ENCODE peak calls at places on chromosomes 11 and 22, in six cellular contexts. Y, A, D, X, C and R are unnamed samples.

GRCh38 chr11:68090706-68091105 is 30.5 kb downstream of the CHKA start:
- DNase-seq in Y (no peak), A (no peak), D (no peak), X (no peak), C (no peak), R (no peak)

GRCh38 chr11:9512370-9513019 is 51.7 kb downstream of the ZNF143 start:
- DNase-seq in Y (no peak), A (no peak), D (no peak), X (no peak), C (no peak), R (no peak)

GRCh38 chr11:132453411-132453810 is 1078.9 kb downstream of the OPCML start:
- DNase-seq in Y (no peak), A (no peak), D (no peak), X (no peak), C (no peak), R (no peak)

GRCh38 chr11:47264119-47264915 is 5.6 kb upstream of the MADD start:
- DNase-seq in Y (no peak), A (no peak), D (no peak), X (no peak), C (no peak), R (no peak)

GRCh38 chr11:112694244-112694643 is 267.0 kb upstream of the NCAM1 start:
- DNase-seq in Y (no peak), A (no peak), D (no peak), X (no peak), C (no peak), R (no peak)

GRCh38 chr22:19891350-19892248 is 36.9 kb upstream of the GNB1L start:
- DNase-seq in Y (no peak), A (no peak), D (no peak), X (no peak), C (peak; percentile 78), R (no peak)

GRCh38 chr11:78265326-78265725 is 76.6 kb downstream of the USP35 start:
- DNase-seq in Y (no peak), A (no peak), D (no peak), X (no peak), C (no peak), R (no peak)

GRCh38 chr11:63747006-63747405 is 21.6 kb downstream of the ZFTA start:
- DNase-seq in Y (no peak), A (no peak), D (no peak), X (no peak), C (no peak), R (peak; percentile 34)

GRCh38 chr22:28955817-28956216 is 72.4 kb downstream of the ZNRF3 start:
- DNase-seq in Y (no peak), A (no peak), D (no peak), X (no peak), C (no peak), R (no peak)

GRCh38 chr11:132909016-132909606 is 623.2 kb downstream of the OPCML start:
- DNase-seq in Y (no peak), A (no peak), D (no peak), X (no peak), C (no peak), R (no peak)

GRCh38 chr11:110261195-110262140 is 34.9 kb downstream of the RDX start:
- DNase-seq in Y (no peak), A (no peak), D (no peak), X (no peak), C (no peak), R (no peak)

GRCh38 chr22:39266398-39267030 is 21.7 kb upstream of the PDGFB start:
- DNase-seq in Y (no peak), A (no peak), D (no peak), X (no peak), C (no peak), R (no peak)

GRCh38 chr11:130849215-130849568 is 67.1 kb downstream of the SNX19 start:
- DNase-seq in Y (no peak), A (no peak), D (no peak), X (peak; percentile 85), C (no peak), R (peak; percentile 69)

GRCh38 chr11:3914807-3915206 is 59.3 kb downstream of the STIM1 start:
- DNase-seq in Y (no peak), A (no peak), D (no peak), X (no peak), C (no peak), R (no peak)

GRCh38 chr22:25358421-25359170 is 139.2 kb downstream of the CRYBB2 start:
- DNase-seq in Y (peak; percentile 5), A (no peak), D (no peak), X (no peak), C (no peak), R (no peak)

GRCh38 chr11:128336203-128336602 is 251.2 kb downstream of the ETS1 start:
- DNase-seq in Y (peak; percentile 31), A (peak; percentile 86), D (peak; percentile 53), X (no peak), C (peak; percentile 34), R (peak; percentile 17)

GRCh38 chr11:117803896-117804295 is 6.9 kb upstream of the DSCAML1 start:
- DNase-seq in Y (no peak), A (no peak), D (no peak), X (no peak), C (no peak), R (no peak)

GRCh38 chr22:47794851-47795250 is 1032.4 kb downstream of the TBC1D22A start:
- DNase-seq in Y (no peak), A (no peak), D (no peak), X (no peak), C (no peak), R (no peak)

GRCh38 chr11:26993965-26994446 is at the start of gene FIBIN:
- DNase-seq in Y (peak; percentile 25), A (no peak), D (no peak), X (no peak), C (peak; percentile 26), R (no peak)

GRCh38 chr11:26996056-26996455 is 2.1 kb downstream of the FIBIN start:
- DNase-seq in Y (no peak), A (no peak), D (no peak), X (no peak), C (no peak), R (no peak)

GRCh38 chr11:26992031-26992541 is 1.8 kb upstream of the FIBIN start:
- DNase-seq in Y (no peak), A (peak; percentile 77), D (no peak), X (peak; percentile 78), C (no peak), R (peak; percentile 74)

DNA sequence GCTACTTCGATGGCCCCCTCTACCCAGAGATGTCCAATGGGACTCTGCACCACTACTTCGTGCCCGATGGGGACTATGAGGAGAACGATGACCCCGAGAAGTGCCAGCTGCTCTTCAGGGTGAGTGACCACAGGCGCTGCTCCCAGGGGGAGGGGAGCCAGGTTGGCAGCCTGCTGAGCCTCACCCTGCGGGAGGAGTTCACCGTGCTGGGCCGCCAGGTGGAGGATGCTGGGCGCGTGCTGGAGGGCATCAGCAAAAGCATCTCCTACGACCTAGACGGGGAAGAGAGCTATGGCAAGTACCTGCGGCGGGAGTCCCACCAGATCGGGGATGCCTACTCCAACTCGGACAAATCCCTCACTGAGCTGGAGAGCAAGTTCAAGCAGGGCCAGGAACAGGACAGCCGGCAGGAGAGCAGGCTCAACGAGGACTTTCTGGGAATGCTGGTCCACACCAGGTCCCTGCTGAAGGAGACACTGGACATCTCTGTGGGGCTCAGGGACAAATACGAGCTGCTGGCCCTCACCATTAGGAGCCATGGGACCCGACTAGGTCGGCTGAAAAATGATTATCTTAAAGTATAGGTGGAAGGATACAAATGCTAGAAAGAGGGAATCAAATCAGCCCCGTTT is 783 bp downstream of the FIBIN start:
- DNase-seq in Y (peak; percentile 15), A (no peak), D (no peak), X (no peak), C (no peak), R (no peak)
- H3K4me3 ChIP-seq in Y (peak overlapping the region; percentile 54), A (peak overlapping the region; percentile 75), D (peak overlapping the region; percentile 18), X (peak overlapping the region; percentile 81), C (peak overlapping the region; percentile 54), R (peak overlapping the region; percentile 77)

GRCh38 chr11:87897921-87898320 is 277.3 kb downstream of the RAB38 start:
- DNase-seq in Y (no peak), A (no peak), D (no peak), X (no peak), C (no peak), R (no peak)
- TF ChIP-seq CTCF in Y (no peak), A (no peak), D (no peak), X (no peak), C (no peak), R (no peak)

GRCh38 chr22:32204211-32204855 is 540 bp downstream of the RFPL2 start:
- DNase-seq in Y (no peak), A (no peak), D (no peak), X (no peak), C (no peak), R (no peak)
- H3K4me3 ChIP-seq in Y (no peak overlapping the region), A (no peak overlapping the region), D (no peak overlapping the region), X (no peak overlapping the region), C (peak overlapping the region; percentile 63), R (no peak overlapping the region)

DNA sequence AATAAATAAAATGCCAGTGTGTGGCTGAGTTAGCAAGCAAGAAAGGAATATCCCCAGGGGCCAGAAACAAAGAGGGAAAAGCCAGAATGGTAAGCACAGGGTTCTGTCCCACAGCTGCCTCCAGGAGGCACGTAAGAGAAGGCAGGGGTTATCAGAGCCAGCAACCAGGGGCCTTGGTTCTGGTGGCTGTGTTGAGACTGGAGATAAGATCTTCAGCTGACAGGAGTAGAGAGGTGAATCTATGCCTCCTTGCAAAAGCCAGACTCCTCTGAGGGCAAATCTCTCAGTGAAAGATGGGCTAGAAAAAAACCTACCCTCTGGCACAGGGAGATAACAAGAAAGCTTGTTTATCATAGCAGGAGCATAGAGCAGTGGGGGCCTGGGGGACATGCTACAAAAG is 29.8 kb upstream of the NFAM1 start:
- DNase-seq in Y (no peak), A (no peak), D (no peak), X (no peak), C (peak; percentile 71), R (no peak)
- TF ChIP-seq CTCF in Y (no peak), A (no peak), D (no peak), X (no peak), C (peak; percentile 27), R (no peak)

DNA sequence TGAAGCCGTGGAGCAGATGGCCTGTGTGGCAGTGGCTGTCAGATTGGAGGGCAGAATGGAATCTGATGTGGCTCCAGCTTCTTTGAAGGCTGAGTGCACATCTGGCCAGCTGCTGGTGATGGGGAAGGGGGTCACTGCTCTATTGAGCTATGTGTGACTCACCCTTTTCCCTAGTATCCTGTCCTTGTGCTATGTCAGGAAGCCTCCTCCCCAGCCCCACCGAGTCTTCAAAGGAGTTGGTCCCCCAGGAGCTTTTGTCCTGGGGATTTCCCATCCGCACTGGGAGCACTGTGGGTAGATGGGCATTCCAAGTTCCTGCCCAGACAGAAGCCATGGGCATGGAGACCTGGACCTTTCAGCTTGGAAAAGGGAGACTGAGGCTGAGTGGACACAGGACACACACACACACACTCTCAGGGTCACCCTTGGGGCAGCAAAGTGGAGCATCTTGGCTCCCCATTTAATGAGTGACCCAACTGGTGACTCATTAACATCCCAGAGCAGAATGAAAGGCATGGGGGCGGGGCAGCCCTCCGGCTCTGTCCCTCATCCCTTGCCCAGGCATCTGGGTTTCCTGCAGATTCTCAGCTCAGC is 3.3 kb downstream of the SERPINH1 start:
- DNase-seq in Y (no peak), A (peak; percentile 53), D (no peak), X (no peak), C (no peak), R (no peak)
- H3K4me3 ChIP-seq in Y (no peak overlapping the region), A (peak overlapping the region; percentile 96), D (no peak overlapping the region), X (peak overlapping the region; percentile 96), C (no peak overlapping the region), R (peak overlapping the region; percentile 91)